ENCODE peak calls at places on chromosomes 6 and 20, in five cellular contexts. D is neuronal stem cell, U is H1, T is H9, P is trophoblast cell. N is an unnamed sample.

GRCh38 chr20:24746351-24746685 is 202.8 kb upstream of the CST7 start:
- DNase-seq in P (no peak), D (no peak), T (peak), U (no peak), N (no peak)

GRCh38 chr6:4187480-4187879 is 52.1 kb upstream of the ECI2 start:
- DNase-seq in U (no peak), D (no peak), T (no peak), P (no peak), N (no peak)

GRCh38 chr20:877814-878213 is 38.3 kb downstream of the ANGPT4 start:
- DNase-seq in P (no peak), U (no peak), D (no peak), T (no peak), N (no peak)

GRCh38 chr6:155417454-155417853 is 38.2 kb downstream of the NOX3 start:
- DNase-seq in P (no peak), D (no peak), T (no peak), U (no peak), N (peak)

GRCh38 chr6:1515280-1515679 is 94.4 kb upstream of the FOXC1 start:
- DNase-seq in D (no peak), T (no peak), U (no peak), P (peak), N (no peak)

GRCh38 chr6:152472325-152472724 is 164.8 kb downstream of the SYNE1 start:
- DNase-seq in T (no peak), P (no peak), D (no peak), U (no peak), N (no peak)

GRCh38 chr20:13821876-13822275 is 37.0 kb downstream of the NDUFAF5 start:
- DNase-seq in D (no peak), P (peak), U (no peak), T (no peak), N (peak)

GRCh38 chr6:1424306-1424927 is 35.0 kb downstream of the FOXF2 start:
- DNase-seq in D (peak), U (peak), P (peak), T (peak), N (peak)

GRCh38 chr6:22800451-22800850 is 231.1 kb downstream of the HDGFL1 start:
- DNase-seq in P (no peak), D (no peak), U (no peak), T (no peak), N (no peak)

GRCh38 chr20:58043122-58043865 is 185.2 kb downstream of the ANKRD60 start:
- DNase-seq in U (no peak), P (no peak), T (no peak), D (no peak), N (no peak)

GRCh38 chr6:117352466-117353081 is 73.2 kb downstream of the ROS1 start:
- DNase-seq in P (peak), U (no peak), T (no peak), D (no peak), N (peak)

GRCh38 chr6:149723771-149724417 is 6.0 kb upstream of the LATS1 start:
- DNase-seq in D (no peak), T (no peak), P (peak), U (no peak), N (peak)

GRCh38 chr6:33029297-33030184 is 20.1 kb upstream of the HLA-DOA start:
- DNase-seq in U (no peak), T (no peak), D (no peak), P (peak), N (peak)

GRCh38 chr6:79134699-79135474 is 56.8 kb upstream of the PHIP start:
- DNase-seq in P (no peak), D (no peak), T (no peak), U (no peak), N (no peak)

GRCh38 chr20:17648782-17649730 is 33.0 kb downstream of the RRBP1 start:
- DNase-seq in P (no peak), T (no peak), U (no peak), D (no peak), N (peak)

GRCh38 chr6:100121854-100122609 is 128.0 kb upstream of the MCHR2 start:
- DNase-seq in D (no peak), U (no peak), P (no peak), T (no peak), N (peak)

GRCh38 chr20:24185801-24186200 is 197.2 kb upstream of the GGTLC1 start:
- DNase-seq in P (no peak), T (no peak), U (no peak), D (no peak), N (no peak)

GRCh38 chr6:85191656-85192055 is 258.2 kb upstream of the NT5E start:
- DNase-seq in U (no peak), T (no peak), D (no peak), P (peak), N (no peak)

GRCh38 chr20:38723982-38724602 is at the start of gene SLC32A1:
- DNase-seq in D (no peak), T (peak), U (no peak), P (no peak), N (no peak)

GRCh38 chr20:31579245-31579644 is 25.8 kb upstream of the ID1 start:
- DNase-seq in T (no peak), P (no peak), D (no peak), U (no peak), N (no peak)

GRCh38 chr6:49946835-49947234 is 17.1 kb downstream of the DEFB114 start:
- DNase-seq in U (no peak), T (no peak), P (no peak), D (no peak), N (no peak)

GRCh38 chr6:45539124-45539523 is 161.4 kb upstream of the SUPT3H start:
- DNase-seq in D (no peak), P (no peak), T (no peak), U (no peak), N (peak)

GRCh38 chr6:70413829-70414494 is 654 bp downstream of the FAM135A start:
- DNase-seq in P (peak), T (no peak), D (peak), U (no peak), N (peak)

GRCh38 chr6:70375166-70375565 is 38.1 kb upstream of the FAM135A start:
- DNase-seq in T (no peak), P (peak), D (no peak), U (no peak), N (peak)

GRCh38 chr6:166567107-166567506 is 19.4 kb downstream of the RAMACL start:
- DNase-seq in D (no peak), P (no peak), U (no peak), T (no peak), N (peak)

GRCh38 chr6:126153661-126154060 is 167.3 kb downstream of the TRMT11 start:
- DNase-seq in D (no peak), U (no peak), P (peak), T (no peak), N (peak)

GRCh38 chr6:16286151-16286522 is 47.8 kb downstream of the GMPR start:
- DNase-seq in P (peak), T (peak), U (peak), D (peak), N (peak)

GRCh38 chr20:50308513-50309279 is 118.1 kb downstream of the CEBPB start:
- DNase-seq in T (peak), P (peak), U (no peak), D (no peak), N (peak)

GRCh38 chr6:74872754-74873446 is 333.0 kb downstream of the COL12A1 start:
- DNase-seq in D (no peak), U (no peak), T (no peak), P (no peak), N (no peak)

GRCh38 chr6:30942338-30943060 is 1.7 kb downstream of the MUCL3 start:
- DNase-seq in P (peak), U (peak), D (peak), T (peak), N (peak)

GRCh38 chr6:120026791-120027190 is 677.2 kb upstream of the MAN1A1 start:
- DNase-seq in U (no peak), D (no peak), P (no peak), T (no peak), N (no peak)

DNA sequence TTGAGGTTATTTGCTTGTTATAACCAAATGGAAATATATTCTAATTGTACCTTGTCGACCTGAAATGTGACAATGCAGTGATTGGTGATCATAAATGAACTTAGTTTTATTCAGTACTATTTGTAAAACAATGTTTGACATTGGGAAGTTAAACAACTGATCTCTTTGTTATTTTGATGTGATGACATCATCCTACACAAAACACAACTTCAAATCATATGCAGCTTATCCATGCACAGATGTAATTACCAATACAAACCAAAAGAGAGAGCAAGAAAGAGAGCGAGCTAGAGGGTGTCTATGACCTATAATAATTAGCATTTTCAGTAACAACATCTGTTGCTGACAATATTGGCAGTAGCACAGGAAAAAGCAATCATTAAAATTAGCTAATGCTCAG is 320.9 kb downstream of the UTRN start:
- DNase-seq in U (no peak), T (no peak), P (no peak), D (no peak), N (no peak)
- H2BK12ac ChIP-seq in U (no peak), T (no peak), P (no peak), D (no peak), N (no peak)

DNA sequence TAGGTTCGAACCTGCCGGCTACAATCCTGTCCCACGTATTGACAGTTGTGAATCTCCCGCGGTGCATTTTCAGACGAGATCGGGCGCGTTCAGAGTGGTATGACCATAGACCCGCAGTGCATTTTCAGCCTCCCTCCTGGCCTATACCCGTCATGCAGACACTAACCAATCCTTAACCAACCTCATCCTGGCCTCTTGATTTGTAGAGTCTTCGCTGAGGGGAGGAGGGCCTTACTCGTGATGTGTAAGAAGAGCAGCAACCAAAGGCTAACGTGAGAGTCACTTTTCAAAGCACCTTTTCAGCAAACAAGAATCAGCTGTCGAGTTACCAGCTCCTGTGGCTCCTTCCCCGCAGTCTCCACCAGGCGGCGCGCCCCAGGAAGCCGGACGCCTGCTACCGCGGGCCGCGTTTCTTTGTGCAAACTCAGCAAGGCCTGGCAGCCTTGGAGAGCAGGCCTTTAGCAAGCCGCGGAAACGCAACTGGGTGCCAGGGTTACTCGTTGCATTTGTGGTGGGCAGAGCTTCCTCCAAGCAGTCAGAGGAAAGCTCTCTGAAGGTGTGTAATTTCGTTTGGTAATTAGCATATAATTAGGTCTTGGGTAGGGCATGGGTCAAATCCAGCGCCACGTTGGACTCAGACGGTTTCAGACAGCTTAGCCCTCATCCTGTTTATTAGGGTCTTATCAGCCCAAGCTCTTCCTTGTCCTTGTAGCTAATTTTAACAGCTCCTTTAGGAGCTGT is 139.8 kb downstream of the OR2B2 start:
- DNase-seq in T (peak), D (peak), P (peak), U (no peak), N (peak)
- H2BK12ac ChIP-seq in T (no peak), D (no peak), P (no peak), U (no peak), N (no peak)

GRCh38 chr6:105747823-105748405 is 338.2 kb upstream of the PRDM1 start:
- DNase-seq in T (no peak), P (peak), U (no peak), D (no peak), N (no peak)
- H2BK12ac ChIP-seq in T (no peak), P (no peak), U (no peak), D (no peak), N (no peak)

DNA sequence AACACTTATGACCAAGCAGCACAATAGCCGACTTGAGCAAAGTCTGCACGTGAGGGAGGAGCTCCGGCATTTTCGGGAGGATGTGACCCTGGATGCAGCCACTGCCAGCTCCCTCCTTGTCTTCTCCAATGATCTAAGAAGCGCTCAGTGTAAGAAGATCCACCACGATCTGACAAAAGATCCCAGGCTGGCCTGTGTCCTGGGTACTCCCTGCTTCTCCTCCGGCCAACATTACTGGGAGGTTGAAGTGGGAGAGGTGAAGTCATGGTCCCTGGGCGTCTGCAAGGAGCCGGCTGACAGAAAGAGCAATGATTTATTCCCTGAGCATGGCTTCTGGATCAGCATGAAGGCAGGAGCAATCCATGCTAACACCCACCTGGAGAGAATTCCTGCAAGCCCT is 2.8 kb downstream of the RFPL4B start:
- DNase-seq in D (no peak), P (no peak), U (no peak), T (no peak), N (no peak)
- H2BK12ac ChIP-seq in D (no peak), P (no peak), U (no peak), T (no peak), N (peak)

GRCh38 chr6:161085246-161085645 is 93.7 kb downstream of the MAP3K4 start:
- DNase-seq in P (no peak), T (no peak), U (no peak), D (no peak), N (no peak)
- H2BK12ac ChIP-seq in P (no peak), T (no peak), U (no peak), D (no peak), N (no peak)

GRCh38 chr20:16580596-16580995 is 7.3 kb upstream of the KIF16B start:
- DNase-seq in U (no peak), T (no peak), D (no peak), P (no peak), N (no peak)

GRCh38 chr20:16580127-16580526 is 6.9 kb upstream of the KIF16B start:
- DNase-seq in D (no peak), P (peak), U (no peak), T (no peak), N (peak)

GRCh38 chr20:16581241-16581640 is 8.0 kb upstream of the KIF16B start:
- DNase-seq in T (no peak), P (no peak), U (no peak), D (no peak), N (no peak)

GRCh38 chr20:16587066-16587465 is 13.8 kb upstream of the KIF16B start:
- DNase-seq in D (no peak), P (no peak), T (no peak), U (no peak), N (no peak)

GRCh38 chr20:16583444-16583843 is 10.2 kb upstream of the KIF16B start:
- DNase-seq in U (no peak), T (no peak), P (no peak), D (no peak), N (no peak)
- H2BK12ac ChIP-seq in U (no peak), T (no peak), P (no peak), D (no peak), N (no peak)